ENCODE peak calls at places on chromosomes 5 and 9, in five cellular contexts. Z is activated CD8-positive, alpha-beta memory T cell treated with anti-CD3 and anti-CD28 coated beads for 4 hours; X is stimulated activated CD8-positive, alpha-beta memory T cell treated with anti-CD3 and anti-CD28 coated beads, Interleukin-2, amount 100 ng/mL, for 48 hours; G is NCI-H1092; A is pons. T is an unnamed sample.

GRCh38 chr9:14358523-14358922 is 44.6 kb upstream of the NFIB start:
- DNase-seq in X (no peak), Z (no peak), G (no peak), A (no peak), T (no peak)

GRCh38 chr9:125479846-125480615 is 218.4 kb downstream of the GAPVD1 start:
- DNase-seq in G (no peak), X (no peak), A (no peak), Z (no peak), T (no peak)

GRCh38 chr5:5009240-5009639 is 130.9 kb upstream of the ADAMTS16 start:
- DNase-seq in X (no peak), A (no peak), Z (no peak), G (no peak), T (no peak)

GRCh38 chr9:101626295-101626694 is 31.5 kb upstream of the PPP3R2 start:
- DNase-seq in Z (no peak), G (no peak), X (no peak), A (no peak), T (no peak)

GRCh38 chr5:75405296-75405695 is 68.3 kb downstream of the HMGCR start:
- DNase-seq in X (no peak), Z (no peak), G (no peak), A (no peak), T (no peak)

GRCh38 chr5:143554194-143554717 is 150.8 kb upstream of the NR3C1 start:
- DNase-seq in A (no peak), G (no peak), Z (no peak), X (no peak), T (no peak)

GRCh38 chr9:135885100-135885853 is 22.1 kb downstream of the CAMSAP1 start:
- DNase-seq in A (no peak), G (no peak), Z (no peak), X (no peak), T (no peak)

GRCh38 chr5:125446986-125447385 is 700.5 kb upstream of the ZNF608 start:
- DNase-seq in A (no peak), Z (no peak), X (no peak), G (no peak), T (no peak)

GRCh38 chr5:27815061-27815460 is 776.7 kb upstream of the CDH9 start:
- DNase-seq in Z (no peak), G (no peak), A (no peak), X (no peak), T (no peak)

GRCh38 chr5:15286659-15287058 is 213.3 kb upstream of the FBXL7 start:
- DNase-seq in A (peak; percentile 71), Z (no peak), X (no peak), G (no peak), T (no peak)

GRCh38 chr5:167348286-167348926 is 943.0 kb upstream of the WWC1 start:
- DNase-seq in A (no peak), X (no peak), G (no peak), Z (no peak), T (no peak)

GRCh38 chr9:17636359-17636758 is 57.5 kb downstream of the SH3GL2 start:
- DNase-seq in Z (no peak), A (no peak), X (no peak), G (no peak), T (no peak)

GRCh38 chr9:3343671-3344070 is 182.1 kb downstream of the RFX3 start:
- DNase-seq in Z (no peak), X (no peak), A (no peak), G (no peak), T (no peak)

GRCh38 chr5:132387649-132388117 is 18.2 kb downstream of the SLC22A5 start:
- DNase-seq in X (no peak), Z (no peak), G (no peak), A (peak; percentile 69), T (no peak)

GRCh38 chr9:13717356-13718057 is 438.0 kb upstream of the MPDZ start:
- DNase-seq in X (no peak), A (no peak), G (no peak), Z (no peak), T (peak; percentile 41)

GRCh38 chr9:82923410-82924242 is 139.3 kb downstream of the RASEF start:
- DNase-seq in G (peak; percentile 90), X (no peak), A (no peak), Z (no peak), T (peak; percentile 32)

GRCh38 chr9:8074645-8075044 is 275.1 kb upstream of the DMAC1 start:
- DNase-seq in Z (no peak), X (no peak), A (no peak), G (no peak), T (no peak)

GRCh38 chr9:73773896-73774295 is 622.2 kb downstream of the ANXA1 start:
- DNase-seq in G (no peak), A (no peak), X (no peak), Z (no peak), T (no peak)

GRCh38 chr5:173882632-173883031 is 5.5 kb upstream of the CPEB4 start:
- DNase-seq in X (no peak), A (no peak), Z (no peak), G (no peak), T (no peak)

GRCh38 chr5:24225051-24225450 is 419.7 kb downstream of the CDH10 start:
- DNase-seq in G (no peak), Z (no peak), A (no peak), X (no peak), T (no peak)

GRCh38 chr5:122089614-122090013 is 11.6 kb upstream of the LOX start:
- DNase-seq in X (no peak), Z (no peak), G (no peak), A (no peak), T (no peak)

GRCh38 chr5:114296191-114296590 is 65.7 kb upstream of the KCNN2 start:
- DNase-seq in A (no peak), Z (no peak), X (no peak), G (no peak), T (no peak)

GRCh38 chr5:37940931-37941623 is 101.2 kb upstream of the GDNF start:
- DNase-seq in Z (no peak), A (no peak), G (no peak), X (no peak), T (no peak)

GRCh38 chr9:4933177-4933576 is 51.9 kb upstream of the JAK2 start:
- DNase-seq in G (no peak), Z (no peak), A (no peak), X (no peak), T (no peak)

GRCh38 chr5:151784141-151784540 is 12.4 kb downstream of the G3BP1 start:
- DNase-seq in A (no peak), Z (no peak), G (no peak), X (no peak), T (no peak)

GRCh38 chr5:119340597-119341218 is 15.1 kb upstream of the TNFAIP8 start:
- DNase-seq in G (no peak), X (no peak), A (no peak), Z (no peak), T (no peak)

GRCh38 chr5:57102189-57102904 is 71.5 kb upstream of the GPBP1 start:
- DNase-seq in Z (no peak), X (no peak), G (no peak), A (no peak), T (no peak)

GRCh38 chr5:124433170-124433569 is 313.3 kb downstream of the ZNF608 start:
- DNase-seq in Z (no peak), G (no peak), X (no peak), A (no peak), T (no peak)

GRCh38 chr5:143398451-143399237 is 4.8 kb downstream of the NR3C1 start:
- DNase-seq in X (no peak), G (no peak), Z (no peak), A (peak; percentile 78), T (peak; percentile 65)

GRCh38 chr5:179368806-179369529 is 23.7 kb upstream of the ADAMTS2 start:
- DNase-seq in X (no peak), G (no peak), A (no peak), Z (no peak), T (peak; percentile 9)

GRCh38 chr9:72306771-72307170 is 58.2 kb downstream of the ZFAND5 start:
- DNase-seq in A (no peak), Z (no peak), X (no peak), G (no peak), T (no peak)

GRCh38 chr5:66122379-66123034 is 21.6 kb upstream of the SREK1 start:
- DNase-seq in G (no peak), X (no peak), Z (no peak), A (no peak), T (no peak)

GRCh38 chr9:20805766-20806165 is 121.7 kb downstream of the FOCAD start:
- DNase-seq in G (peak; percentile 6), X (no peak), A (peak; percentile 9), Z (no peak), T (peak; percentile 3)

GRCh38 chr5:43602456-43602817 is 543 bp upstream of the NNT start:
- DNase-seq in G (peak; percentile 34), A (peak; percentile 28), X (no peak), Z (peak; percentile 0), T (peak; percentile 82)

GRCh38 chr9:94907246-94907936 is 180.9 kb downstream of the AOPEP start:
- DNase-seq in G (no peak), Z (no peak), A (no peak), X (no peak), T (no peak)

GRCh38 chr5:6490693-6491092 is 42.0 kb downstream of the UBE2QL1 start:
- DNase-seq in A (no peak), G (no peak), X (no peak), Z (no peak), T (no peak)

GRCh38 chr5:96771395-96771794 is 36.4 kb downstream of the ERAP1 start:
- DNase-seq in Z (no peak), G (no peak), A (no peak), X (no peak), T (no peak)

GRCh38 chr9:100100268-100100667 is 1.2 kb downstream of the INVS start:
- DNase-seq in A (no peak), G (no peak), Z (no peak), X (no peak), T (no peak)

GRCh38 chr9:93024986-93025630 is 33.4 kb upstream of the SUSD3 start:
- DNase-seq in G (no peak), X (no peak), A (no peak), Z (no peak), T (no peak)

GRCh38 chr9:129483467-129484324 is 137.2 kb downstream of the C9orf50 start:
- DNase-seq in Z (no peak), G (peak; percentile 20), A (peak; percentile 68), X (no peak), T (peak; percentile 63)

T was measured in NCI-H1694 treated with DMSO at 0.1 percent for 48 hours.